ENCODE peak calls at places on chromosomes 12 and 14, in seven cellular contexts. L is CD8-positive, alpha-beta T cell; Y is AML-193; E is iris pigment epithelial cell; F is fibroblast of lung; A is effector memory CD8-positive, alpha-beta T cell; T is AG08395. C is an unnamed sample.

GRCh38 chr12:92759634-92760268 is 57.0 kb downstream of the PLEKHG7 start:
- DNase-seq in L (no peak), Y (no peak), E (peak), F (peak), A (no peak), T (peak), C (no peak)

GRCh38 chr12:41556176-41556575 is 368.1 kb downstream of the PDZRN4 start:
- DNase-seq in L (no peak), Y (no peak), E (no peak), F (no peak), A (no peak), T (no peak), C (no peak)

GRCh38 chr12:117069126-117069788 is 30.0 kb downstream of the TESC start:
- DNase-seq in L (no peak), Y (no peak), E (no peak), F (no peak), A (no peak), T (no peak), C (no peak)

GRCh38 chr14:97544581-97544980 is 747.4 kb downstream of the VRK1 start:
- DNase-seq in L (no peak), Y (no peak), E (no peak), F (no peak), A (no peak), T (no peak), C (no peak)

GRCh38 chr12:1911598-1912575 is 6.6 kb downstream of the CACNA2D4 start:
- DNase-seq in L (no peak), Y (no peak), E (no peak), F (no peak), A (no peak), T (peak), C (no peak)

GRCh38 chr14:37197421-37198272 is at the start of gene MIPOL1:
- DNase-seq in L (no peak), Y (no peak), E (peak), F (peak), A (no peak), T (peak), C (no peak)

GRCh38 chr12:27077586-27077985 is 4.8 kb downstream of the C12orf71 start:
- DNase-seq in L (no peak), Y (no peak), E (no peak), F (no peak), A (no peak), T (no peak), C (no peak)

GRCh38 chr12:125470838-125471775 is 405.9 kb downstream of the AACS start:
- DNase-seq in L (no peak), Y (no peak), E (no peak), F (no peak), A (no peak), T (no peak), C (no peak)

GRCh38 chr12:104414581-104415305 is 42.0 kb upstream of the CHST11 start:
- DNase-seq in L (no peak), Y (no peak), E (no peak), F (no peak), A (no peak), T (no peak), C (no peak)

GRCh38 chr14:60094306-60094897 is 2.7 kb downstream of the PCNX4 start:
- DNase-seq in L (no peak), Y (no peak), E (peak), F (peak), A (no peak), T (peak), C (no peak)

GRCh38 chr14:67710209-67710608 is 8.5 kb downstream of the RDH12 start:
- DNase-seq in L (no peak), Y (no peak), E (no peak), F (no peak), A (no peak), T (no peak), C (no peak)

GRCh38 chr14:72928872-72929271 is 2.6 kb downstream of the DCAF4 start:
- DNase-seq in L (no peak), Y (no peak), E (no peak), F (no peak), A (no peak), T (no peak), C (no peak)

GRCh38 chr12:95473440-95473946 is 459 bp upstream of the METAP2 start:
- DNase-seq in L (peak), Y (no peak), E (peak), F (peak), A (peak), T (peak), C (no peak)

GRCh38 chr14:97179573-97179972 is 382.4 kb downstream of the VRK1 start:
- DNase-seq in L (no peak), Y (no peak), E (no peak), F (no peak), A (no peak), T (no peak), C (no peak)

GRCh38 chr12:97275261-97276197 is 187.1 kb upstream of the RMST start:
- DNase-seq in L (no peak), Y (no peak), E (no peak), F (no peak), A (no peak), T (no peak), C (no peak)